ENCODE peak calls at places on chromosomes 6 and 20, in eight cellular contexts. K, U, S, D, F, C, O and G are unnamed samples.

GRCh38 chr20:46811328-46812084 is 83.1 kb upstream of the EYA2 start:
- DNase-seq in K (no peak), U (no peak), S (no peak), D (no peak), F (no peak), C (no peak), O (no peak), G (no peak)

GRCh38 chr20:24004470-24004869 is 15.9 kb upstream of the GGTLC1 start:
- DNase-seq in K (no peak), U (no peak), S (no peak), D (no peak), F (no peak), C (no peak), O (no peak), G (no peak)

GRCh38 chr6:134372603-134373281 is 54.8 kb upstream of the SGK1 start:
- DNase-seq in K (peak; percentile 86), U (no peak), S (no peak), D (no peak), F (no peak), C (peak; percentile 72), O (peak; percentile 39), G (no peak)

GRCh38 chr6:158766621-158767435 is 52.3 kb downstream of the EZR start:
- DNase-seq in K (no peak), U (no peak), S (no peak), D (no peak), F (no peak), C (no peak), O (no peak), G (no peak)

GRCh38 chr20:5886788-5887187 is 63.5 kb downstream of the TRMT6 start:
- DNase-seq in K (no peak), U (no peak), S (no peak), D (no peak), F (no peak), C (peak; percentile 42), O (peak; percentile 64), G (no peak)

GRCh38 chr6:161954077-161954476 is 680.2 kb upstream of the AGPAT4 start:
- DNase-seq in K (no peak), U (no peak), S (no peak), D (no peak), F (no peak), C (no peak), O (no peak), G (no peak)

GRCh38 chr20:64045346-64046011 is 4.0 kb downstream of the SOX18 start:
- DNase-seq in K (no peak), U (no peak), S (no peak), D (no peak), F (no peak), C (no peak), O (peak; percentile 72), G (no peak)

GRCh38 chr6:7880718-7881107 is 29.9 kb downstream of the TXNDC5 start:
- DNase-seq in K (no peak), U (no peak), S (no peak), D (no peak), F (no peak), C (no peak), O (no peak), G (no peak)

GRCh38 chr6:3363296-3364025 is 93.4 kb downstream of the SLC22A23 start:
- DNase-seq in K (no peak), U (no peak), S (peak; percentile 31), D (peak; percentile 93), F (peak; percentile 68), C (no peak), O (no peak), G (no peak)

GRCh38 chr6:44012078-44012493 is 115.2 kb downstream of the MRPL14 start:
- DNase-seq in K (peak; percentile 99), U (no peak), S (no peak), D (no peak), F (no peak), C (no peak), O (no peak), G (peak; percentile 90)

GRCh38 chr20:58111340-58112016 is 117.0 kb downstream of the ANKRD60 start:
- DNase-seq in K (no peak), U (peak; percentile 26), S (no peak), D (no peak), F (no peak), C (no peak), O (peak; percentile 36), G (no peak)

GRCh38 chr20:21159658-21160380 is 33.9 kb downstream of the KIZ start:
- DNase-seq in K (peak; percentile 52), U (no peak), S (no peak), D (no peak), F (no peak), C (no peak), O (no peak), G (no peak)

GRCh38 chr6:63816979-63817436 is 181.4 kb downstream of the PHF3 start:
- DNase-seq in K (peak; percentile 27), U (no peak), S (no peak), D (no peak), F (no peak), C (no peak), O (no peak), G (no peak)

GRCh38 chr6:21395121-21395520 is 198.4 kb upstream of the SOX4 start:
- DNase-seq in K (peak; percentile 4), U (no peak), S (no peak), D (no peak), F (no peak), C (no peak), O (no peak), G (no peak)

GRCh38 chr6:100839419-100839818 is 41.7 kb downstream of the ASCC3 start:
- DNase-seq in K (no peak), U (no peak), S (no peak), D (no peak), F (no peak), C (no peak), O (no peak), G (no peak)

GRCh38 chr6:93562566-93562965 is 143.2 kb upstream of the EPHA7 start:
- DNase-seq in K (no peak), U (no peak), S (no peak), D (no peak), F (no peak), C (no peak), O (no peak), G (no peak)

GRCh38 chr6:158554611-158555361 is 5.1 kb upstream of the TMEM181 start:
- DNase-seq in K (peak; percentile 39), U (peak; percentile 12), S (no peak), D (no peak), F (no peak), C (no peak), O (no peak), G (no peak)

GRCh38 chr20:53735536-53736050 is 142.0 kb upstream of the ZNF217 start:
- DNase-seq in K (peak; percentile 92), U (no peak), S (no peak), D (no peak), F (no peak), C (no peak), O (no peak), G (peak; percentile 67)

GRCh38 chr20:17666491-17666890 is 15.6 kb downstream of the RRBP1 start:
- DNase-seq in K (peak; percentile 60), U (no peak), S (no peak), D (no peak), F (no peak), C (no peak), O (no peak), G (no peak)

GRCh38 chr6:31792090-31792374 is 3.5 kb downstream of the VARS1 start:
- DNase-seq in K (no peak), U (no peak), S (no peak), D (no peak), F (no peak), C (no peak), O (no peak), G (no peak)

GRCh38 chr6:31794294-31794865 is 1.2 kb downstream of the VARS1 start:
- DNase-seq in K (peak; percentile 40), U (no peak), S (peak; percentile 48), D (no peak), F (no peak), C (no peak), O (no peak), G (no peak)

GRCh38 chr6:31791324-31792089 is 4.0 kb downstream of the VARS1 start:
- DNase-seq in K (peak; percentile 39), U (peak; percentile 60), S (peak; percentile 58), D (peak; percentile 48), F (no peak), C (peak; percentile 63), O (no peak), G (peak; percentile 68)

GRCh38 chr6:31794866-31795615 is 511 bp downstream of the VARS1 start:
- DNase-seq in K (no peak), U (no peak), S (no peak), D (no peak), F (no peak), C (no peak), O (peak; percentile 51), G (peak; percentile 60)

DNA sequence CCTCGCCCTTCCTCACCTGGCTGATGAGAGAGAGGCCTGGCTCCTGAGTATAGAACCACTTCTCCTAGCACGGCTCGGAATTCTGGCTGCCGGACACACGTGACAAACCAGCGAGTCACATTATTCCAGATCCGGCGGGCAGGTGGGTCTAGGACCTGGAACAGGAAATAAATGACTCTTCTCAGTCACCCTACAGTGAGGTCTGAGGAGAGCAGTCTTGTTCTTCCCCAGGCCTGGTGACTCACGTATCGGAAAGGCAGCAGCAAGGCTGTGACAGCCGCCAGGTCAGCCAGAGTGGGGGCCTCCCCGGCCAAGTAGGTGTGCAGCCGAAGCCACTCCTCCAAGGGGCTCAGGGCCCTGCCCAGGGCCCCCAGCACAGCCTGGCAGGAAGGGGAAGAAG is 2.8 kb downstream of the VARS1 start:
- DNase-seq in K (peak; percentile 43), U (no peak), S (no peak), D (no peak), F (peak; percentile 81), C (peak; percentile 54), O (no peak), G (peak; percentile 91)
- TF ChIP-seq POLR2A in K (no peak), U (no peak), S (no peak), D (no peak), F (no peak), C (peak; percentile 43), O (no peak), G (no peak)

GRCh38 chr20:52190437-52191131 is 995 bp downstream of the ZFP64 start:
- DNase-seq in K (peak; percentile 11), U (peak; percentile 44), S (peak; percentile 18), D (peak; percentile 32), F (peak; percentile 6), C (peak; percentile 33), O (no peak), G (peak; percentile 47)
- TF ChIP-seq POLR2A in K (no peak), U (no peak), S (no peak), D (no peak), F (no peak), C (no peak), O (no peak), G (no peak)

GRCh38 chr20:49713779-49714712 is at the start of gene B4GALT5:
- DNase-seq in K (peak; percentile 72), U (peak; percentile 88), S (peak; percentile 90), D (peak; percentile 63), F (peak; percentile 80), C (peak; percentile 75), O (peak; percentile 80), G (peak; percentile 62)
- TF ChIP-seq POLR2A in K (no peak), U (no peak), S (no peak), D (peak; percentile 15), F (peak; percentile 56), C (peak; percentile 49), O (no peak), G (peak; percentile 67)

DNA sequence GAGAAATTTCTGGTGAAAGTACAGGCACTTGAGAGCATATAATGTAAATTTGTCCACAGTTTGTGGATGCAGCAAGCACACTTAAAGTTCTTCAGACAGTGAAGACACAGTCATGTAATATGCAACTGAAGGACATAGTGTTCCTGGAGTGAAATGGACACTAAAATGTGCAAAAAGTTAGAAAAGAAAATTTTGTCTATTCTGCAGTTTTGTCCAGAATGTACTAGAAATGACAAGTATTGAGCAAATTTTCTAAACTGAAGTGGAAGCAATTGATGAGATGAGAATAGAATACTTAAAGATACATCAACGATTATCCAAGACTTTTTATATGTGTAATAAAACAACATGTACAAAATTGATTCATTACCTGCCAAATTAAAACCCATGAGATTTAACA is 647.0 kb upstream of the IMPG1 start:
- DNase-seq in K (no peak), U (no peak), S (no peak), D (no peak), F (no peak), C (no peak), O (no peak), G (no peak)
- TF ChIP-seq POLR2A in K (no peak), U (no peak), S (no peak), D (no peak), F (no peak), C (no peak), O (no peak), G (no peak)